ENCODE peak calls at places on chromosomes 6 and 20, in seven cellular contexts. C is K562, O is H1, I is GM12892, A is GM12878, T is HepG2, F is SK-N-SH. L is an unnamed sample.

GRCh38 chr6:45951771-45952529 is 63.7 kb downstream of the CLIC5 start:
- DNase-seq in C (no peak), F (no peak), T (no peak), I (no peak), A (no peak), O (no peak), L (no peak)

GRCh38 chr6:28673800-28674671 is 148.4 kb downstream of the GPX5 start:
- DNase-seq in C (no peak), O (peak; percentile 47), A (peak; percentile 48), F (peak; percentile 75), I (no peak), T (peak; percentile 75), L (peak; percentile 30)

GRCh38 chr6:167237438-167237837 is 53.7 kb upstream of the UNC93A start:
- DNase-seq in I (no peak), A (no peak), F (no peak), O (no peak), C (no peak), T (no peak), L (no peak)

GRCh38 chr6:33688006-33688405 is 23.5 kb downstream of the UQCC2 start:
- DNase-seq in C (no peak), F (peak; percentile 15), T (no peak), O (no peak), A (no peak), I (peak; percentile 23), L (no peak)

GRCh38 chr6:19669206-19669605 is 168.0 kb upstream of the ID4 start:
- DNase-seq in A (no peak), F (no peak), O (no peak), C (no peak), T (no peak), I (no peak), L (no peak)

GRCh38 chr6:39698789-39699188 is 26.4 kb downstream of the KIF6 start:
- DNase-seq in T (no peak), I (no peak), A (no peak), C (no peak), F (no peak), O (no peak), L (no peak)

GRCh38 chr20:10511166-10511506 is 76.0 kb downstream of the SLX4IP start:
- DNase-seq in I (no peak), F (no peak), A (no peak), C (no peak), T (no peak), O (no peak), L (no peak)

GRCh38 chr6:34486106-34486740 is 20.3 kb downstream of the PACSIN1 start:
- DNase-seq in O (no peak), C (no peak), T (no peak), A (no peak), I (no peak), F (peak; percentile 9), L (no peak)

GRCh38 chr6:152897807-152898399 is 84.9 kb downstream of the FBXO5 start:
- DNase-seq in O (peak; percentile 58), I (peak; percentile 14), A (peak; percentile 4), T (peak; percentile 52), F (peak; percentile 63), C (peak; percentile 80), L (peak; percentile 15)

GRCh38 chr20:8447262-8448120 is 315.4 kb downstream of the PLCB1 start:
- DNase-seq in C (no peak), I (no peak), T (peak; percentile 71), O (no peak), F (no peak), A (no peak), L (no peak)

GRCh38 chr6:142035890-142036289 is 96.8 kb upstream of the GJE1 start:
- DNase-seq in T (no peak), C (no peak), O (no peak), A (no peak), F (no peak), I (no peak), L (no peak)
- TF ChIP-seq TAF1 in T (no peak), C (no peak), O (no peak), A (no peak), F (no peak), I (no peak), L (no peak)

DNA sequence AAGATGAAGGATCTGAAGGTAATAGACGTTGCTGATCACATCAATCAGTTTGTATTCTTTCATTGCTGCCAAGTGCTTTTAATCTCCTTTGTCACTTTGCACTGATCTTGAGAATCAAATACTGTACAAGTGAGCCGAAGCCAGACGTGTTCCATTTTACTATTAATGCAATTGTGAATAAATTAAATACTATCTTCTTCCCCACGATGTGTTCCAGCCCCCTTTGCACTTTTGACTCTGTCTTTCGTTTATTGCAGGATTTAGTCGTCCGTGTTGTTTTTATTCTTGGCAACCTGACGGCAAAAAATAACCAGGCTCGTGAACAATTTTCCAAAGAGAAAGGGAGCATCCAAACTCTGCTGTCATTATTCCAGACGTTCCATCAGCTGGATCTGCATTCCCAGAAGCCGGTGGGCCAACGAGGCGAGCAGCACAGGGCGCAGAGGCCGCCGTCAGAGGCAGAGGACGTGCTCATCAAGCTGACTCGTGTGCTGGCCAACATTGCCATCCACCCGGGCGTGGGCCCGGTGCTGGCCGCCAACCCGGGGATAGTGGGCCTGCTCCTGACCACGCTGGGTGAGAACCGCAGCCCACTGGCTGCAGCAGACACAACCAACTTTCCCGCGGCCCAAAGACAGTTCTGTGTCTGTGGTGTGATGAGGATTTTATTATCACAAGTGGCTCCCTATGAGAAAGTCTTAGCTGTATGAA is 104.7 kb downstream of the ARMC2 start:
- DNase-seq in I (no peak), F (no peak), O (no peak), C (no peak), T (no peak), A (no peak), L (no peak)
- TF ChIP-seq TAF1 in I (no peak), F (no peak), O (no peak), C (no peak), T (no peak), A (no peak), L (no peak)

GRCh38 chr6:37456816-37457560 is 24.0 kb downstream of the CMTR1 start:
- DNase-seq in A (no peak), F (no peak), O (no peak), C (no peak), I (no peak), T (no peak), L (no peak)

GRCh38 chr6:37452522-37452921 is 19.5 kb downstream of the CMTR1 start:
- DNase-seq in A (no peak), O (no peak), F (no peak), C (no peak), I (no peak), T (no peak), L (no peak)

GRCh38 chr6:37454420-37455125 is 21.6 kb downstream of the CMTR1 start:
- DNase-seq in F (peak; percentile 72), T (no peak), A (no peak), O (no peak), C (no peak), I (no peak), L (no peak)

GRCh38 chr6:37459981-37460800 is 27.2 kb downstream of the CMTR1 start:
- DNase-seq in T (no peak), O (no peak), F (peak; percentile 84), C (peak; percentile 98), A (no peak), I (no peak), L (no peak)

GRCh38 chr6:37456126-37456525 is 23.1 kb downstream of the CMTR1 start:
- DNase-seq in O (no peak), I (no peak), F (no peak), A (no peak), T (no peak), C (no peak), L (no peak)
- TF ChIP-seq TAF1 in O (no peak), I (no peak), F (no peak), A (no peak), T (no peak), C (no peak), L (no peak)

GRCh38 chr6:27297484-27297856 is 14.6 kb downstream of the POM121L2 start:
- DNase-seq in F (no peak), I (no peak), A (no peak), O (no peak), T (no peak), C (no peak), L (no peak)
- TF ChIP-seq TAF1 in F (no peak), I (no peak), A (no peak), O (no peak), T (no peak), C (no peak), L (no peak)

GRCh38 chr20:13996265-13996664 is 949 bp downstream of the MACROD2 start:
- DNase-seq in O (no peak), T (no peak), C (no peak), A (no peak), I (no peak), F (no peak), L (no peak)

GRCh38 chr20:13991311-13991710 is 897 bp upstream of the SEL1L2 start:
- DNase-seq in I (no peak), C (no peak), T (no peak), O (no peak), A (no peak), F (no peak), L (no peak)

GRCh38 chr20:13990465-13990864 is at the start of gene SEL1L2:
- DNase-seq in T (no peak), A (no peak), C (no peak), O (no peak), F (peak; percentile 13), I (no peak), L (no peak)

GRCh38 chr20:13995841-13996240 is 525 bp downstream of the MACROD2 start:
- DNase-seq in C (no peak), O (no peak), I (no peak), F (peak; percentile 79), A (no peak), T (no peak), L (no peak)

DNA sequence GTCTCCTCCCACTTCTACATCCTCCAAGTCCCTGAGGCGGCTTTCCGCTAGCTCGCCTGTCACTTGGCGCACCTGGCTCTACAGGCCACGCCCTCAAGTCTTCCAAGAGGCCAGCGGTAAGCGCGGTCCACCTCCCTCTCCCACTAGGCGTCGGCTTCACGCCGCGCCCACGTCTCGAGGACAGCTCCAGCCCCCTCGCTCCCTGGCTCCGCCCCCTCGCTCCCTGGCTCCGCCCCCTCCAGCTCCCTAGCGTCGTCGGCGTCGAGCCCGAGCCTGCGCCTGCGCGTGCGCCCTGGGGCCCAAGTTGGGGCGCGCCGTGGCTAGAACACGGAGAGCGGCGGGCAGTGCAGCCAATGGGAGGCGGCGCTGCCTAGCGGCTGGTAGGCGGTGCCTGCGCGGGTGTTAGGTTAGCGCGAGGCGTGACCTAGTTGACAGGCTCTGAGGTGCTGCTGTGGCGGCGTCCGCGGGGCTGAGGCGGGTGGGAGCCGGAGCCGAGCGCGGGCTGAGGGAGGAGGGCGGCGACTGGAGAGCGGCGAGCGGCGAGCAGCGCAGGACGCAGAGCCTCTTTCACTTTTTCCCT is at the start of gene MACROD2:
- DNase-seq in I (no peak), F (peak; percentile 99), C (no peak), T (peak; percentile 49), O (peak; percentile 94), A (no peak), L (no peak)
- TF ChIP-seq TAF1 in I (no peak), F (no peak), C (no peak), T (no peak), O (no peak), A (no peak), L (no peak)

GRCh38 chr20:50312682-50313187 is 122.1 kb downstream of the CEBPB start:
- DNase-seq in F (no peak), O (no peak), I (no peak), C (no peak), T (no peak), A (no peak), L (no peak)
- TF ChIP-seq TAF1 in F (no peak), O (no peak), I (no peak), C (no peak), T (no peak), A (no peak), L (no peak)

L was measured in GM12891.